ENCODE peak calls at places on chromosomes 2 and 18, in four cellular contexts. E is HCT116, K is H1, U is HepG2. Z is an unnamed sample.

GRCh38 chr2:156586621-156587020 is 150.4 kb downstream of the GPD2 start:
- DNase-seq in E (no peak), K (no peak), U (no peak), Z (no peak)

GRCh38 chr2:224948859-224949258 is 93.4 kb downstream of the DOCK10 start:
- DNase-seq in E (no peak), K (no peak), U (no peak), Z (no peak)

GRCh38 chr2:129877795-129878775 is 101.4 kb upstream of the RAB6C start:
- DNase-seq in E (no peak), K (peak; percentile 59), U (no peak), Z (peak; percentile 33)

GRCh38 chr2:126932966-126933555 is 34.4 kb downstream of the TEX51 start:
- DNase-seq in E (no peak), K (peak; percentile 43), U (no peak), Z (no peak)

GRCh38 chr2:132274000-132274399 is 112.2 kb upstream of the ANKRD30BL start:
- DNase-seq in E (no peak), K (no peak), U (no peak), Z (no peak)

GRCh38 chr2:238305965-238306679 is 14.2 kb upstream of the TRAF3IP1 start:
- DNase-seq in E (no peak), K (no peak), U (no peak), Z (no peak)

GRCh38 chr2:74831693-74832530 is 2.0 kb upstream of the HK2 start:
- DNase-seq in E (no peak), K (no peak), U (peak; percentile 62), Z (no peak)

GRCh38 chr2:173652731-173653426 is 298.2 kb downstream of the CDCA7 start:
- DNase-seq in E (peak; percentile 95), K (no peak), U (peak; percentile 64), Z (no peak)

GRCh38 chr18:74506405-74507119 is 10.4 kb downstream of the CNDP2 start:
- DNase-seq in E (no peak), K (no peak), U (no peak), Z (peak; percentile 28)

GRCh38 chr18:21262979-21263378 is 20.9 kb downstream of the GREB1L start:
- DNase-seq in E (no peak), K (no peak), U (no peak), Z (no peak)
- TF ChIP-seq ATF3 in E (no peak), K (no peak), U (no peak), Z (no peak)

GRCh38 chr2:221482581-221483140 is 89.4 kb downstream of the EPHA4 start:
- DNase-seq in E (no peak), K (no peak), U (no peak), Z (no peak)
- TF ChIP-seq ATF3 in E (no peak), K (no peak), U (no peak), Z (no peak)

GRCh38 chr2:67479256-67479655 is 82.1 kb downstream of the ETAA1 start:
- DNase-seq in E (no peak), K (no peak), U (no peak), Z (no peak)

GRCh38 chr2:67471681-67472080 is 74.5 kb downstream of the ETAA1 start:
- DNase-seq in E (no peak), K (no peak), U (no peak), Z (no peak)

GRCh38 chr2:67476808-67477790 is 80.0 kb downstream of the ETAA1 start:
- DNase-seq in E (peak; percentile 12), K (no peak), U (peak; percentile 32), Z (no peak)
- TF ChIP-seq ATF3 in E (no peak), K (no peak), U (no peak), Z (no peak)

GRCh38 chr2:227453810-227454209 is 18.1 kb upstream of the AGFG1 start:
- DNase-seq in E (no peak), K (no peak), U (no peak), Z (no peak)

GRCh38 chr2:227455200-227455599 is 16.8 kb upstream of the AGFG1 start:
- DNase-seq in E (no peak), K (no peak), U (no peak), Z (no peak)

GRCh38 chr2:227454323-227454860 is 17.6 kb upstream of the AGFG1 start:
- DNase-seq in E (no peak), K (no peak), U (peak; percentile 87), Z (no peak)

GRCh38 chr2:227456772-227457171 is 15.2 kb upstream of the AGFG1 start:
- DNase-seq in E (no peak), K (no peak), U (no peak), Z (no peak)

DNA sequence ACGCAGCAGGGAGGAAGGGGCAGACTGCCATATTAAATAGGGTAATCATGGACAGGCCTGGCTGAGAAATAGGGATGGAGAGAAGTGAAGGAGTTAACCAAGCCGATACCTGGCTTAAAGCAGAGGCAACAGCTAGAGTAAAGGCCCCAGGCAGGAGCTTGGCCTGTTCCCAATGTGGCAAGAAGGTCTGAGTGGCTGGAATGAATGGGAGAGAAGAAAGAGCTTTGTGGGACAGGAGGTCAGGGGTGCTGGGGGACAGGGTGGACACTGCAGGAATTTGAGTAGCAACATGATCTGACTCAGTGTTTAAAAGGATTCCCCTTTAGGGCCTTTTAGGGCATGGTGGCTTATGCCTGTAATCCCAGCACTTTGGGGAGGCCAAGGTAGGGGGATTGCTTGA is 15.8 kb upstream of the AGFG1 start:
- DNase-seq in E (no peak), K (no peak), U (no peak), Z (no peak)
- TF ChIP-seq ATF3 in E (no peak), K (no peak), U (no peak), Z (no peak)

DNA sequence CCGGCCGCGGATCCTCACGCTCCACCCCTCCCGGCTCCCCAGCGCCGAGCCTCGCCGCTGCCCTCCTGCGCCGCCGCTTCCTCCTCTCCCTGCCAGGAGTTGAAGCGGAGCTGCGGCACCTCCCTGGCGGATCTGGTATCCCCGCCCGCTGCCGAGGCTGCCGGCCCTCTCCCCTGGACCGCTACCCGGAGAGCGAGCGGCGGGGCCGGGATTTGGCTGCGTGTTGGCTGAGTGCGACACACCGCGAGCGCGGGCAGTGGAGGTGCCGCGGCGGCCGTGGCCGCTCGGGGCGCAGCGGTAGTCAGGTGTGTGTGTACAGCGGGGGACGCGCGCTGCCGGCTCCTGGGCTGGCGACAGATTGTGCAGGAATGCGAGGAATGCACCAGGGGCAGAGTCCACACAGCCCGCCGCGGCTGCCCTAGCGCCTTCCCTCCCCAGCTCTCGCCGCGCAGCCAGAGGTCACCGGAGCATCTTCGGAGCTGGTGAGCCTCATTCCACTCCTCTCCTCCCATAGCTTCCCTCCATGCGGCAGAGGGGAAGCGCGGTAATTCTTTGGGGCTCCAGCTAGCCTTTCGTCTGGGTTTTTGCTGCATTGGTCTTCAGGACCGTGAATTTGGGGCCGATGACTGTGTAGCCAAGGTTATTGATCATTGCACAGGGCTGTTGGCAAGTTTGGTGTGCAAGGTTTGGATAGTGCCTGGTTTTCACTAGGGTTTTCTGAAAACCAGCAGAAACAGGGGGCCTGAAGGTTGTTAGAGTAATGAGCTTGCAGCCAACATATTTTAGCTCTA is 1.3 kb downstream of the PKP4 start:
- DNase-seq in E (no peak), K (no peak), U (peak; percentile 95), Z (peak; percentile 92)
- TF ChIP-seq ATF3 in E (no peak), K (no peak), U (peak; percentile 66), Z (no peak)

GRCh38 chr2:236871500-236872001 is 214.1 kb upstream of the COPS8 start:
- DNase-seq in E (no peak), K (peak; percentile 10), U (peak; percentile 5), Z (no peak)
- TF ChIP-seq ATF3 in E (no peak), K (no peak), U (no peak), Z (no peak)

GRCh38 chr18:3526421-3527354 is 76.7 kb downstream of the TGIF1 start:
- DNase-seq in E (no peak), K (no peak), U (peak; percentile 77), Z (no peak)
- TF ChIP-seq ATF3 in E (no peak), K (no peak), U (no peak), Z (no peak)

Z was measured in WTC11.